ENCODE peak calls at places on chromosome 6, in seven cellular contexts. One of them, this sample, is unnamed.

GRCh38 chr6:125587624-125588023 is 161.8 kb upstream of the HEY2 start:
- DNase-seq in Peyer's patch: no peak
- DNase-seq in AG10803: no peak
- DNase-seq in PC-3: no peak
- DNase-seq in tibial artery: no peak
- DNase-seq in cardiac muscle cell: no peak
- DNase-seq in WERI-Rb-1: no peak
- DNase-seq in this sample: no peak

GRCh38 chr6:134870677-134871498 is 79.0 kb downstream of the ALDH8A1 start:
- DNase-seq in Peyer's patch: no peak
- DNase-seq in AG10803: peak
- DNase-seq in PC-3: no peak
- DNase-seq in tibial artery: no peak
- DNase-seq in cardiac muscle cell: peak
- DNase-seq in WERI-Rb-1: no peak
- DNase-seq in this sample: no peak

GRCh38 chr6:25061289-25061945 is 125.7 kb upstream of the RIPOR2 start:
- DNase-seq in Peyer's patch: no peak
- DNase-seq in AG10803: peak
- DNase-seq in PC-3: no peak
- DNase-seq in tibial artery: no peak
- DNase-seq in cardiac muscle cell: no peak
- DNase-seq in WERI-Rb-1: no peak
- DNase-seq in this sample: no peak

GRCh38 chr6:41055149-41055548 is 2.1 kb downstream of the APOBEC2 start:
- DNase-seq in Peyer's patch: no peak
- DNase-seq in AG10803: no peak
- DNase-seq in PC-3: no peak
- DNase-seq in tibial artery: no peak
- DNase-seq in cardiac muscle cell: no peak
- DNase-seq in WERI-Rb-1: no peak
- DNase-seq in this sample: peak

GRCh38 chr6:131101911-131102680 is 33.2 kb upstream of the AKAP7 start:
- DNase-seq in Peyer's patch: no peak
- DNase-seq in AG10803: no peak
- DNase-seq in PC-3: peak
- DNase-seq in tibial artery: no peak
- DNase-seq in cardiac muscle cell: no peak
- DNase-seq in WERI-Rb-1: no peak
- DNase-seq in this sample: no peak

GRCh38 chr6:132025468-132025867 is 74.3 kb upstream of the CCN2 start:
- DNase-seq in Peyer's patch: no peak
- DNase-seq in AG10803: no peak
- DNase-seq in PC-3: no peak
- DNase-seq in tibial artery: no peak
- DNase-seq in cardiac muscle cell: no peak
- DNase-seq in WERI-Rb-1: no peak
- DNase-seq in this sample: no peak

GRCh38 chr6:74368746-74369145 is 672.7 kb downstream of the CD109 start:
- DNase-seq in Peyer's patch: no peak
- DNase-seq in AG10803: no peak
- DNase-seq in PC-3: no peak
- DNase-seq in tibial artery: no peak
- DNase-seq in cardiac muscle cell: peak
- DNase-seq in WERI-Rb-1: no peak
- DNase-seq in this sample: no peak

GRCh38 chr6:136035378-136036070 is 184.0 kb downstream of the PDE7B start:
- DNase-seq in Peyer's patch: no peak
- DNase-seq in AG10803: peak
- DNase-seq in PC-3: no peak
- DNase-seq in tibial artery: no peak
- DNase-seq in cardiac muscle cell: peak
- DNase-seq in WERI-Rb-1: no peak
- DNase-seq in this sample: no peak

GRCh38 chr6:45488884-45489283 is 111.2 kb upstream of the SUPT3H start:
- DNase-seq in Peyer's patch: no peak
- DNase-seq in AG10803: no peak
- DNase-seq in PC-3: no peak
- DNase-seq in tibial artery: no peak
- DNase-seq in cardiac muscle cell: no peak
- DNase-seq in WERI-Rb-1: no peak
- DNase-seq in this sample: no peak

GRCh38 chr6:53544500-53545308 is at the start of gene GCLC:
- DNase-seq in Peyer's patch: peak
- DNase-seq in AG10803: peak
- DNase-seq in PC-3: peak
- DNase-seq in tibial artery: peak
- DNase-seq in cardiac muscle cell: peak
- DNase-seq in WERI-Rb-1: peak
- DNase-seq in this sample: peak

GRCh38 chr6:139568956-139569538 is 194.6 kb upstream of the CITED2 start:
- DNase-seq in Peyer's patch: no peak
- DNase-seq in AG10803: peak
- DNase-seq in PC-3: peak
- DNase-seq in tibial artery: no peak
- DNase-seq in cardiac muscle cell: peak
- DNase-seq in WERI-Rb-1: no peak
- DNase-seq in this sample: no peak

GRCh38 chr6:14119764-14120163 is 2.2 kb downstream of the CD83 start:
- DNase-seq in Peyer's patch: no peak
- DNase-seq in AG10803: no peak
- DNase-seq in PC-3: no peak
- DNase-seq in tibial artery: no peak
- DNase-seq in cardiac muscle cell: no peak
- DNase-seq in WERI-Rb-1: no peak
- DNase-seq in this sample: no peak

GRCh38 chr6:14120556-14120955 is 3.0 kb downstream of the CD83 start:
- DNase-seq in Peyer's patch: no peak
- DNase-seq in AG10803: peak
- DNase-seq in PC-3: no peak
- DNase-seq in tibial artery: no peak
- DNase-seq in cardiac muscle cell: no peak
- DNase-seq in WERI-Rb-1: no peak
- DNase-seq in this sample: no peak

GRCh38 chr6:14118091-14118439 is 493 bp downstream of the CD83 start:
- DNase-seq in Peyer's patch: no peak
- DNase-seq in AG10803: no peak
- DNase-seq in PC-3: no peak
- DNase-seq in tibial artery: no peak
- DNase-seq in cardiac muscle cell: no peak
- DNase-seq in WERI-Rb-1: no peak
- DNase-seq in this sample: no peak

GRCh38 chr6:14118444-14118843 is 872 bp downstream of the CD83 start:
- DNase-seq in Peyer's patch: peak
- DNase-seq in AG10803: no peak
- DNase-seq in PC-3: no peak
- DNase-seq in tibial artery: no peak
- DNase-seq in cardiac muscle cell: no peak
- DNase-seq in WERI-Rb-1: no peak
- DNase-seq in this sample: no peak

DNA sequence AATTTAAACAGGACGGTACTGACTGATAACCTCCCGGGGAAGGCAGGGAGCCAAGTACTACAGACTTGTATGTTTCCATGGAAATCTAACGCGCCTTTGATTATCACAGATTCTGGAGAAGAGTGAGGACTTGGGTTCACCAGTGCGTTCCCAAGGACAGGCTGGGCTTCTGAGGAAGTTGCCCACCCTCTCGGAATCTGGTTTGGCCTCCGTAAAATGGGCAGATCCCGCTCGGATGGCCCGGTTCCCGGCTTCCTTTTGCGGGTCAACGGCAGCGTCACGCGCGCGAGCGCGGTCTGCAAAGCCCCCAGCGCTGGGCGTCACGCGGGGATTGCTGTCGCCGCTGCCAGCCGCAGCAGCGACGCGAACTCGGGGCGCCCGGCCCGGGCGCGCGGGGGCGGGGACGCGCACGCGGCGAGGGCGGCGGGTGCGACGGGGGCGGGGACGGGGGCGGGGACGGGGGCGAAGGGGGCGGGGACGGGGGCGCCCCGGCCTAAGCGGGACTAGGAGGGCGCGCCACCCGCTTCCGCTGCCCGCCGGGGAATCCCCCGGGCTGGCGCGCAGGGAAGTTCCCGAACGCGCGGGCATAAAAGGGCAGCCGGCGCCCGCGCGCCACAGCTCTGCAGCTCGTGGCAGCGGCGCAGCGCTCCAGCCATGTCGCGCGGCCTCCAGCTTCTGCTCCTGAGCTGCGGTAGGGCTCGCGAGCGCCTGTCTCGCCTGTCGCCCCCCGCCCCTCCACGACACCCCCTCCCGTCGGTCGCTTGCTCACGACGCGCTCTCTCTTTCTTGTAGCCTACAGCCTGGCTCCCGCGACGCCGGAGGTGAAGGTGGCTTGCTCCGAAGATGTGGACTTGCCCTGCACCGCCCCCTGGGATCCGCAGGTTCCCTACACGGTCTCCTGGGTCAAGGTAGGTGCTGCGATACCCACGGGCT is at the start of gene CD83:
- DNase-seq in Peyer's patch: peak
- DNase-seq in AG10803: peak
- DNase-seq in PC-3: peak
- DNase-seq in tibial artery: peak
- DNase-seq in cardiac muscle cell: peak
- DNase-seq in WERI-Rb-1: peak
- DNase-seq in this sample: peak
- TF ChIP-seq CTCF in Peyer's patch: no peak
- TF ChIP-seq CTCF in AG10803: no peak
- TF ChIP-seq CTCF in PC-3: peak
- TF ChIP-seq CTCF in tibial artery: no peak
- TF ChIP-seq CTCF in cardiac muscle cell: peak
- TF ChIP-seq CTCF in WERI-Rb-1: peak
- TF ChIP-seq CTCF in this sample: no peak

DNA sequence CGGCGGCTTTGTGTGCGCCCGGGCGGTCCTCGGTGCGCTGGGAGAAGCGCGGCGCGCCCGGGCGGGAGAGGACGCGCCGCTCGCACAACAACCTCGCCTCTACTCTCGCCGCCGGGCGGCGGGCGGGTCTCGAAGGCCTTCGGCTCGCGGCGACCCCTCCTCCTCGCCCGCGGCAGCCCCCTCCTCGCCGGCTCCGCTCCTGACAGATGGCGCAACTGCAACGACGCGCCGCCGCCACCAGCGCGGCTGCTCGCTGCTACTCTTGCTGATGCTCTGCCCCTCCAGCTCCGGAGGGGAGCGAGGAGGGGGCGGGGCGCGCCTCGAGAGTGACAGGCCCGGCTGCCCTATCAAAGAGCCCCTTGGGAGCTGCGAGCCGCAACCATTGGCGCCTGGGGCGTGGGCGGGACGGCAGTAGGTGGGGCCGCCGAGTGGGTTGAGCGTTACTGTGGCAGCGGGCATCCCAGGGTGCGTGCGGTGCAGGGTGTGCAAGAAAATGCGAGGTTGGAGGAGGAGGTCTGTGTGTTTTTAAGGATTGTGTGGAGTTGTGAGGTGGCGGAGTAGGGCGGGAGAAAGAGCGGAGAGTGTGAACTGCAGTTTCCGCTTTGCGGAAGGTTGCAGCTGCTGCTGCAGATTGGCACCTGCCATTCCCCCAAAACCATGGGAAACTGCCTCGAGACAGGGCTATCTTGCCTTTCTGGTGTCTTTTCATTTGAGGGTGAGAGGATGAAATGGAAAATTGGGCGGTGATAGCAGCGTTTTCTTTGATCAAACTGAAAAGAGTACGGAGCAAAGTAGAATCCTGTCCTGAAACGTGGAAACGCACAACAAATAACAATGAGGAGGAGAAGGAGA is at the start of gene FYN:
- DNase-seq in Peyer's patch: peak
- DNase-seq in AG10803: peak
- DNase-seq in PC-3: peak
- DNase-seq in tibial artery: peak
- DNase-seq in cardiac muscle cell: peak
- DNase-seq in WERI-Rb-1: peak
- DNase-seq in this sample: peak
- TF ChIP-seq CTCF in Peyer's patch: peak
- TF ChIP-seq CTCF in AG10803: peak
- TF ChIP-seq CTCF in PC-3: no peak
- TF ChIP-seq CTCF in tibial artery: peak
- TF ChIP-seq CTCF in cardiac muscle cell: no peak
- TF ChIP-seq CTCF in WERI-Rb-1: peak
- TF ChIP-seq CTCF in this sample: peak

DNA sequence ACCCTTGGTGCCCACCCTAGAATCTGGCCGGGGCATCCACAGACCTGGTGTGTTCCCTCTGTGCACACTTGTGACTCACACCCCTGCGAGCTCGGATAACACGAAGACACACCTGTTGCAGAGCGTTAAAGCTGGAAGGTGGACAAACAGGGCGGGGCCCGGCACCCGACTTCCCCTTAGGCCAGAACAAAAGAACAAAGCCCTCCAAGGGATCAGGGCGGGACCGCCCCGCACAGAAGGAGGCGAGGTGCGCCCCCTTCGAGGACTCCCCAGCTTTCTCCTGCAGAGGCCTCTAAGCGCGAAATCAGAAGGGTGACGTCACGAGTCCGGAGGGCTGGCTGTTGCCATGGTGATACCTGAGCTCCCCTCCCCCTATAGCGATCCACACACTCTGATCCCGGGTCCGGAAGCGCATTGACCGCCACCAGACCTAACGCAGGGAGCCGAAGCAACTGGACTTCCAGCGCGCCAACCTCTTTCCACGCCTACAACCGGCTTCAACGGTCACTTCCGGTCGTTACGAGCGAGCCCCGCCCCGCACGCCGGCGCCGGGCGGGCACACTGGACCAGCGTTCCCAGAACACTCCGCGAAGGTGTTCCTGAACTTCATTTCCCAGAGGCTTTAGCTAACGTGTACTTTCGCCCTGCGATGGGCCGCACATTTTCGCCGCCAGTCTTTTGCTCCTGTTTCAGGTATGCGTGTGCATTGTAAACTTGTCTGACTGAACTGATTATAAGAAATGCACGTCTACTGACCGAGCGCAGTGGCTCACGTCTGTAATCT is at the start of gene ZNF184:
- DNase-seq in Peyer's patch: peak
- DNase-seq in AG10803: peak
- DNase-seq in PC-3: peak
- DNase-seq in tibial artery: peak
- DNase-seq in cardiac muscle cell: peak
- DNase-seq in WERI-Rb-1: peak
- DNase-seq in this sample: peak
- TF ChIP-seq CTCF in Peyer's patch: peak
- TF ChIP-seq CTCF in AG10803: peak
- TF ChIP-seq CTCF in PC-3: no peak
- TF ChIP-seq CTCF in tibial artery: peak
- TF ChIP-seq CTCF in cardiac muscle cell: peak
- TF ChIP-seq CTCF in WERI-Rb-1: no peak
- TF ChIP-seq CTCF in this sample: no peak

DNA sequence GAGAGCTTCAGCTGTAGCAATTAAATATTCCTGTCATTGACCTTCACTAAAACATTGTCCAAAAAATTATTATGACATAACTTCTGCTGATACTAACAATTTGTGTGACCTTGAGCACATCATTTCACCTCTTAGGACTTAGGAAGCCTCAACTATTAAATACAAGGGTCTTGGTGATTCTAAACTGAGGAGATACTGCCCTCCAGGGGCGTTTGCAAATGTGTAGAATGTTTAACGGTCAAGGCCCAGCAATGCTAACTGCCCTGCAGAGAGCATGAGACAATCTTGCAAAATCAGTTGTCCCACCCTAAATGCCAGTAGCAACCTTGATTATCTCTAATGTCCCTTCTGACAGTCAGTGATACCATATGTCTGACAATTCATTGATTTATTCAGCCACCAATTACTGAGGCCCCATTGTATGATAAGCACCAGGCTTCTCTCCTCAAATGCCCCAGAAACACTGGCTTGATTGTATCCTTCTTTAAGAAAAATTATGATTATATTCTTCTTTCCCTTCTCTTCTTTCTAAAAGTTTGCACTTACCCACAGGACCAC is 284.1 kb upstream of the PLN start:
- DNase-seq in Peyer's patch: no peak
- DNase-seq in AG10803: peak
- DNase-seq in PC-3: peak
- DNase-seq in tibial artery: no peak
- DNase-seq in cardiac muscle cell: peak
- DNase-seq in WERI-Rb-1: peak
- DNase-seq in this sample: peak
- TF ChIP-seq CTCF in Peyer's patch: no peak
- TF ChIP-seq CTCF in AG10803: peak
- TF ChIP-seq CTCF in PC-3: peak
- TF ChIP-seq CTCF in tibial artery: peak
- TF ChIP-seq CTCF in cardiac muscle cell: peak
- TF ChIP-seq CTCF in WERI-Rb-1: peak
- TF ChIP-seq CTCF in this sample: no peak

This sample was measured in glutamatergic neuron.